ENCODE peak calls at places on chromosomes 4 and X, in four cellular contexts. L, A, W and Z are unnamed samples.

GRCh38 chr4:80484707-80485106 is 149.2 kb downstream of the CFAP299 start:
- DNase-seq in A (no peak), L (no peak), W (no peak), Z (no peak)

GRCh38 chr4:112951362-112951962 is 98.0 kb upstream of the ANK2 start:
- DNase-seq in A (no peak), W (peak; percentile 13), L (peak; percentile 7), Z (peak; percentile 20)

GRCh38 chr4:129362685-129363274 is 266.8 kb downstream of the C4orf33 start:
- DNase-seq in A (peak; percentile 44), W (peak; percentile 69), L (peak; percentile 84), Z (peak; percentile 45)

GRCh38 chr4:75099321-75099720 is 166.4 kb downstream of the PARM1 start:
- DNase-seq in L (no peak), A (no peak), W (peak; percentile 18), Z (peak; percentile 30)

GRCh38 chrX:118807151-118808017 is 16.2 kb upstream of the ZCCHC12 start:
- DNase-seq in A (peak; percentile 20), W (peak; percentile 39), L (peak; percentile 52), Z (peak; percentile 43)

GRCh38 chrX:106621836-106622235 is 10.1 kb downstream of the RADX start:
- DNase-seq in W (no peak), L (no peak), A (no peak), Z (no peak)

GRCh38 chr4:123052007-123052406 is 129.6 kb upstream of the NUDT6 start:
- DNase-seq in L (no peak), A (no peak), W (no peak), Z (no peak)

GRCh38 chr4:163165217-163166017 is 1.3 kb downstream of the NAF1 start:
- DNase-seq in L (no peak), A (no peak), W (peak; percentile 8), Z (no peak)

GRCh38 chr4:140568507-140569306 is at the start of gene UCP1:
- DNase-seq in L (peak; percentile 72), A (no peak), W (no peak), Z (no peak)

GRCh38 chrX:52424658-52425057 is 55.8 kb downstream of the XAGE2 start:
- DNase-seq in L (no peak), A (no peak), W (no peak), Z (no peak)

GRCh38 chr4:93346840-93347239 is 481.7 kb upstream of the ATOH1 start:
- DNase-seq in A (no peak), L (no peak), W (no peak), Z (no peak)

GRCh38 chrX:40420899-40421729 is 159.7 kb upstream of the ATP6AP2 start:
- DNase-seq in W (no peak), A (no peak), L (no peak), Z (no peak)

GRCh38 chr4:186451982-186452381 is 103.4 kb downstream of the MTNR1A start:
- DNase-seq in A (no peak), L (no peak), W (no peak), Z (no peak)

GRCh38 chrX:130715299-130715698 is 187.7 kb downstream of the ENOX2 start:
- DNase-seq in W (no peak), A (no peak), L (no peak), Z (no peak)

GRCh38 chr4:96052827-96053226 is 212.9 kb downstream of the PDHA2 start:
- DNase-seq in A (no peak), W (no peak), L (no peak), Z (no peak)

GRCh38 chrX:103531002-103531401 is 11.7 kb upstream of the RAB40A start:
- DNase-seq in W (no peak), L (no peak), A (no peak), Z (no peak)

GRCh38 chr4:1048781-1049590 is 37.6 kb downstream of the FGFRL1 start:
- DNase-seq in A (no peak), W (no peak), L (no peak), Z (no peak)

GRCh38 chrX:8125566-8125965 is 45.5 kb downstream of the VCX2 start:
- DNase-seq in L (no peak), W (no peak), A (no peak), Z (no peak)

GRCh38 chr4:121709766-121710405 is 13.1 kb upstream of the ANXA5 start:
- DNase-seq in L (no peak), W (no peak), A (no peak), Z (no peak)

GRCh38 chr4:105551968-105552746 is at the start of gene ARHGEF38:
- DNase-seq in W (no peak), A (no peak), L (no peak), Z (no peak)

GRCh38 chr4:25667931-25668557 is 12.4 kb downstream of the SLC34A2 start:
- DNase-seq in A (no peak), W (no peak), L (peak; percentile 34), Z (no peak)

GRCh38 chr4:149961876-149962597 is 116.2 kb upstream of the DCLK2 start:
- DNase-seq in W (no peak), L (no peak), A (no peak), Z (no peak)

GRCh38 chr4:184803133-184803532 is 22.6 kb downstream of the ACSL1 start:
- DNase-seq in L (no peak), W (no peak), A (no peak), Z (no peak)

GRCh38 chrX:118655561-118656246 is 71.7 kb upstream of the IL13RA1 start:
- DNase-seq in A (no peak), L (no peak), W (no peak), Z (no peak)

GRCh38 chr4:42397256-42397634 is at the start of gene SHISA3:
- DNase-seq in W (peak; percentile 29), L (peak; percentile 50), A (no peak), Z (peak; percentile 46)

GRCh38 chrX:56792270-56793111 is 63.4 kb downstream of the NBDY start:
- DNase-seq in W (peak; percentile 12), L (no peak), A (peak; percentile 0), Z (no peak)

GRCh38 chr4:53928825-53929224 is 135.6 kb downstream of the CHIC2 start:
- DNase-seq in A (no peak), W (no peak), L (no peak), Z (no peak)

DNA sequence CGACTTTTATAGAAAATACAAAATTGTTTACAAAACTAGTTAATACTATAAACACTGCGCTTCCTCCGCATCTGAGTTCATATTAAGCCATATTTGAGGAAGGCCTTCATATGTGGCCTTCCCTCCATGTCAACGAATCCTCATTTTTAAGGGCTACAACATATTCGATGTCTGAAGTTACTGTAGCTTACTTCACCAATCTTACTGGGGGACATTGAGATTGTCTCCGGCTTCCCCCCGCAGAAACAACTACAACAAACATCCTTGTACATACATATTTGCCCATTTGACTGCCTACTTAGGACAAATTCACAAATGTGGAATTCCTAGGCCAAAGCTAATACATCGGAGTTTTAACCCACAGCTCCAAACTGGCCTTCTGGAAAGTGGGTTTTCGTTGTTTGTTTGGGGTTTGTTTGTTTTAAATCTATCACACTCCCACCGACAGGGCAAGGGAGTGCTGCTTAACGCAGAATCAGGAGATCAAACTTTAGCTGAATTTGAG is 581 bp upstream of the FAM114A1 start:
- DNase-seq in L (no peak), A (no peak), W (no peak), Z (no peak)
- TF ChIP-seq CTCF in L (no peak), A (no peak), W (no peak), Z (no peak)

GRCh38 chrX:69060631-69061408 is 104.4 kb downstream of the PJA1 start:
- DNase-seq in L (peak; percentile 54), A (no peak), W (no peak), Z (no peak)
- TF ChIP-seq CTCF in L (peak; percentile 50), A (no peak), W (no peak), Z (peak; percentile 20)

GRCh38 chr4:166600264-166600663 is 634.0 kb downstream of the SPOCK3 start:
- DNase-seq in L (no peak), W (no peak), A (no peak), Z (no peak)

GRCh38 chr4:166594326-166594946 is 639.9 kb downstream of the SPOCK3 start:
- DNase-seq in A (no peak), L (peak; percentile 77), W (peak; percentile 0), Z (peak; percentile 6)
- TF ChIP-seq CTCF in A (no peak), L (peak; percentile 66), W (peak; percentile 50), Z (peak; percentile 32)

DNA sequence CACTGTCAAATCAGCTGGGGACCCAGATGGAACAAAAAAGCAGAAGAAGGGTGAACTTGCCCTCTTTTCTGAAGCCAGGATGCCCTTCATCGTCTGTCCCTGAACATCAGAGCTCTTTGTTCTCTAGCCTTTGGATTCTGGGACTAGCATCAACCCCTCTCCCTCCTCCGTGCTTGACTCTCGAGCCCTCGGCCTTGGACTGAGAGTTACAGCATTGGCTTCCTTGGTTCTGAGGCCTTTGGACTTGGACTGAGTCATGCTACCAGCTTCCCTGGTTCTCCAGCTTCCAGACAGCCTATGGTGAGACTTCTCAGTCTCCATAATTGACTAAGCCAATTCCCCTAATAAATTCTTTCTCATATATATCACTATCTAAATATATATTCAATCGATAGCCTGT is 38.4 kb downstream of the WDFY3 start:
- DNase-seq in L (no peak), A (no peak), W (no peak), Z (no peak)
- TF ChIP-seq CTCF in L (no peak), A (no peak), W (no peak), Z (no peak)

GRCh38 chr4:109977854-109978501 is 65.3 kb downstream of the EGF start:
- DNase-seq in W (peak; percentile 62), L (peak; percentile 41), A (no peak), Z (no peak)
- TF ChIP-seq CTCF in W (peak; percentile 89), L (peak; percentile 64), A (peak; percentile 49), Z (peak; percentile 45)

DNA sequence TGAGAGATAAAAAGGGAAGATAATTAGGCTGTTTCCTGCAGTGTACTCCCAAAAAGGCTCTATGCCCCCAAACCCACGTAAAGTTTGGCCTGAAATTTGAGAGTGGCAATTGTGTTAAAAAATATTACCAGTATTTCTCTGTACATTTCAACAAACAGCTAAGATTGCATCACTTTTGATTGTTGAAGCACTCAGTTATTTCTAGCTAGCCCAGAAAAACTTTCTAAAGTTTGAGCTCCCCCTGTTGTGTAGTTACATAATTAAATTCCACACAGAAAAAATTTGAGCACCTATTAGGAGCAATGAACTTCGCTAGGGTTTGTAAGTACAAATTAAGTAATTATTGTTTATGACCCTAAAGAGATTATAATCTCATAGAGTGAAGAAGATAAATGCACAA is 109.4 kb downstream of the DLG3 start:
- DNase-seq in W (no peak), A (no peak), L (peak; percentile 7), Z (no peak)
- TF ChIP-seq CTCF in W (peak; percentile 21), A (no peak), L (peak; percentile 22), Z (no peak)

GRCh38 chr4:83012631-83013419 is 2.2 kb upstream of the LIN54 start:
- DNase-seq in W (peak; percentile 99), A (peak; percentile 97), L (peak; percentile 99), Z (peak; percentile 97)
- TF ChIP-seq CTCF in W (peak; percentile 47), A (peak; percentile 65), L (peak; percentile 42), Z (peak; percentile 49)